ENCODE peak calls at places on chromosomes 13 and 19, in five cellular contexts. I, U, E, J and X are unnamed samples.

GRCh38 chr19:45275370-45275971 is 24.4 kb downstream of the MARK4 start:
- DNase-seq in I (no peak), J (no peak), U (no peak), E (no peak), X (peak)

GRCh38 chr19:45492627-45493470 is 4.0 kb downstream of the RTN2 start:
- DNase-seq in E (no peak), J (no peak), U (no peak), I (no peak), X (no peak)

GRCh38 chr19:15479391-15480345 is at the start of gene PGLYRP2:
- DNase-seq in E (no peak), J (no peak), U (no peak), I (no peak), X (no peak)

GRCh38 chr13:73273737-73274136 is 214.9 kb downstream of the KLF5 start:
- DNase-seq in U (no peak), E (no peak), J (no peak), I (no peak), X (no peak)

GRCh38 chr19:41876847-41877489 is at the start of gene CD79A:
- DNase-seq in E (no peak), U (no peak), I (no peak), J (peak), X (no peak)

GRCh38 chr13:113527272-113527958 is 36.9 kb upstream of the DCUN1D2 start:
- DNase-seq in E (no peak), I (no peak), U (no peak), J (no peak), X (no peak)

GRCh38 chr13:42495751-42496150 is 78.2 kb upstream of the TNFSF11 start:
- DNase-seq in E (no peak), U (no peak), J (no peak), I (no peak), X (no peak)

GRCh38 chr13:95918860-95919259 is 134.3 kb downstream of the UGGT2 start:
- DNase-seq in I (no peak), U (no peak), J (no peak), E (no peak), X (no peak)

GRCh38 chr19:6076675-6077463 is 33.4 kb downstream of the RFX2 start:
- DNase-seq in I (no peak), U (no peak), E (no peak), J (no peak), X (no peak)